ENCODE peak calls at places on chromosomes 16 and 17, in five cellular contexts. One of them, this sample, is unnamed.
A peak's percentile ranks its signal among the peaks of the same experiment; 100 is the strongest.

GRCh38 chr17:37359682-37360188 is 16.1 kb upstream of the C17orf78 start:
- DNase-seq in ascending aorta: no peak
- DNase-seq in fibroblast of mammary gland: no peak
- DNase-seq in A549: no peak
- DNase-seq in body of pancreas: no peak
- DNase-seq in this sample: peak; percentile 84

GRCh38 chr17:17391575-17392370 is 85.0 kb upstream of the MED9 start:
- DNase-seq in body of pancreas: no peak
- DNase-seq in ascending aorta: no peak
- DNase-seq in A549: no peak
- DNase-seq in fibroblast of mammary gland: no peak
- DNase-seq in this sample: no peak

GRCh38 chr16:29321585-29321984 is 84.9 kb downstream of the NPIPB11 start:
- DNase-seq in fibroblast of mammary gland: no peak
- DNase-seq in body of pancreas: no peak
- DNase-seq in A549: no peak
- DNase-seq in ascending aorta: no peak
- DNase-seq in this sample: no peak

GRCh38 chr17:63969278-63969677 is 3.4 kb downstream of the SCN4A start:
- DNase-seq in fibroblast of mammary gland: no peak
- DNase-seq in ascending aorta: no peak
- DNase-seq in body of pancreas: no peak
- DNase-seq in A549: no peak
- DNase-seq in this sample: no peak

GRCh38 chr17:1951920-1952319 is 73.2 kb downstream of the RTN4RL1 start:
- DNase-seq in A549: no peak
- DNase-seq in fibroblast of mammary gland: no peak
- DNase-seq in ascending aorta: no peak
- DNase-seq in body of pancreas: no peak
- DNase-seq in this sample: no peak

GRCh38 chr17:75065562-75066151 is 18.6 kb downstream of the KCTD2 start:
- DNase-seq in ascending aorta: no peak
- DNase-seq in fibroblast of mammary gland: peak; percentile 50
- DNase-seq in body of pancreas: no peak
- DNase-seq in A549: no peak
- DNase-seq in this sample: no peak

GRCh38 chr16:66961065-66961744 is at the start of gene CES3:
- DNase-seq in A549: peak; percentile 80
- DNase-seq in ascending aorta: peak; percentile 76
- DNase-seq in body of pancreas: peak; percentile 78
- DNase-seq in fibroblast of mammary gland: peak; percentile 59
- DNase-seq in this sample: no peak

GRCh38 chr16:66614161-66614802 is 9.8 kb downstream of the CMTM3 start:
- DNase-seq in A549: no peak
- DNase-seq in body of pancreas: no peak
- DNase-seq in fibroblast of mammary gland: no peak
- DNase-seq in ascending aorta: no peak
- DNase-seq in this sample: no peak

GRCh38 chr16:11869657-11870228 is 18.4 kb upstream of the RSL1D1 start:
- DNase-seq in A549: no peak
- DNase-seq in fibroblast of mammary gland: no peak
- DNase-seq in body of pancreas: no peak
- DNase-seq in ascending aorta: no peak
- DNase-seq in this sample: no peak

GRCh38 chr16:11306381-11306780 is 25.3 kb upstream of the PRM1 start:
- DNase-seq in A549: no peak
- DNase-seq in fibroblast of mammary gland: no peak
- DNase-seq in body of pancreas: no peak
- DNase-seq in ascending aorta: no peak
- DNase-seq in this sample: no peak

GRCh38 chr16:55154261-55154660 is 169.7 kb upstream of the IRX6 start:
- DNase-seq in A549: no peak
- DNase-seq in body of pancreas: no peak
- DNase-seq in ascending aorta: no peak
- DNase-seq in fibroblast of mammary gland: no peak
- DNase-seq in this sample: no peak

GRCh38 chr17:5281814-5282638 is at the start of gene RABEP1:
- DNase-seq in ascending aorta: peak; percentile 91
- DNase-seq in fibroblast of mammary gland: peak; percentile 82
- DNase-seq in body of pancreas: peak; percentile 94
- DNase-seq in A549: peak; percentile 69
- DNase-seq in this sample: peak; percentile 96

GRCh38 chr16:28140788-28141618 is 70.8 kb downstream of the XPO6 start:
- DNase-seq in fibroblast of mammary gland: no peak
- DNase-seq in A549: no peak
- DNase-seq in ascending aorta: no peak
- DNase-seq in body of pancreas: no peak
- DNase-seq in this sample: no peak

GRCh38 chr16:49058382-49058781 is 223.3 kb downstream of the CBLN1 start:
- DNase-seq in A549: no peak
- DNase-seq in fibroblast of mammary gland: no peak
- DNase-seq in body of pancreas: no peak
- DNase-seq in ascending aorta: no peak
- DNase-seq in this sample: no peak

GRCh38 chr17:1029196-1029911 is 32.4 kb downstream of the TIMM22 start:
- DNase-seq in ascending aorta: peak; percentile 87
- DNase-seq in body of pancreas: no peak
- DNase-seq in fibroblast of mammary gland: peak; percentile 75
- DNase-seq in A549: no peak
- DNase-seq in this sample: no peak

GRCh38 chr17:58314706-58315015 is 13.9 kb downstream of the TSPOAP1 start:
- DNase-seq in A549: no peak
- DNase-seq in fibroblast of mammary gland: no peak
- DNase-seq in body of pancreas: no peak
- DNase-seq in ascending aorta: peak; percentile 39
- DNase-seq in this sample: no peak

GRCh38 chr16:50718061-50718760 is 23.7 kb upstream of the CYLD start:
- DNase-seq in ascending aorta: no peak
- DNase-seq in fibroblast of mammary gland: peak; percentile 70
- DNase-seq in A549: no peak
- DNase-seq in body of pancreas: no peak
- DNase-seq in this sample: no peak

GRCh38 chr16:51409001-51409675 is 258.1 kb upstream of the SALL1 start:
- DNase-seq in fibroblast of mammary gland: peak; percentile 89
- DNase-seq in A549: no peak
- DNase-seq in body of pancreas: no peak
- DNase-seq in ascending aorta: no peak
- DNase-seq in this sample: no peak

GRCh38 chr16:13436641-13437423 is 483.1 kb upstream of the ERCC4 start:
- DNase-seq in ascending aorta: no peak
- DNase-seq in body of pancreas: no peak
- DNase-seq in A549: no peak
- DNase-seq in fibroblast of mammary gland: peak; percentile 69
- DNase-seq in this sample: no peak

GRCh38 chr17:7435676-7436555 is 681 bp downstream of the TMEM102 start:
- DNase-seq in A549: peak; percentile 59
- DNase-seq in fibroblast of mammary gland: no peak
- DNase-seq in body of pancreas: peak; percentile 57
- DNase-seq in ascending aorta: peak; percentile 74
- DNase-seq in this sample: no peak
- TF ChIP-seq CTCF in A549: no peak
- TF ChIP-seq CTCF in fibroblast of mammary gland: no peak
- TF ChIP-seq CTCF in body of pancreas: no peak
- TF ChIP-seq CTCF in ascending aorta: no peak
- TF ChIP-seq CTCF in this sample: no peak

DNA sequence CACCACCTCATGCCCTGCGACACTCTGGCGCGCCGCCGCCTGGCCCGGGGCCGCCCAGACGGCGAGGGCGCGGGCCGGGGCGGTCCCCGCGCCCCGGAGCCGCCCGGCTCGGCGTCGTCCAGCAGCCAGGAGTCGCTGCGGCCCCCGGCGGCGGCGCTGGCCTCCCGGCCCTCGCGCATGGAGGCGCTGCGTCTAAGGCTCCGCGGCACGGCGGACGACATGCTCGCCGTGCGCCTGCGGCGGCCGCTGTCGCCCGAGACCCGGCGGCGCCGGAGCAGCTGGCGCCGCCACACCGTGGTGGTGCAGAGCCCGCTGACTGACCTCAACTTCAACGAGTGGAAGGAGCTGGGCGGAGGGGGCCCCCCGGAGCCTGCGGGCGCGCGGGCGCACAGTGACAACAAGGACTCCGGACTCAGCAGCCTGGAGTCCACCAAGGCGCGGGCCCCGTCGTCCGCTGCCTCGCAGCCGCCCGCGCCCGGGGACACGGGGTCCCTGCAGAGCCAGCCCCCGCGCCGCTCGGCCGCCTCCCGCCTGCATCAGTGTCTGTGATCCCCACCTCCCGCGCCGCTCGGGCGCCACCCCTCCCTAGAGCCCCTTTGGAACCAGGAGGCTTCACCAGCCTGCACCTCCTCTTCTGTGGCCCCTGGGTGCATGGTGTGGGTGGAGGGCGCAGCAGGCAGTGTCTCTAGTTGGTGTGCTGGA is 82.3 kb downstream of the ARHGAP23 start:
- DNase-seq in fibroblast of mammary gland: no peak
- DNase-seq in body of pancreas: no peak
- DNase-seq in A549: no peak
- DNase-seq in ascending aorta: no peak
- DNase-seq in this sample: no peak
- TF ChIP-seq CTCF in fibroblast of mammary gland: no peak
- TF ChIP-seq CTCF in body of pancreas: no peak
- TF ChIP-seq CTCF in A549: no peak
- TF ChIP-seq CTCF in ascending aorta: no peak
- TF ChIP-seq CTCF in this sample: no peak

GRCh38 chr16:3171855-3172593 is 16.0 kb upstream of the OR1F1 start:
- DNase-seq in A549: peak; percentile 82
- DNase-seq in ascending aorta: no peak
- DNase-seq in body of pancreas: no peak
- DNase-seq in fibroblast of mammary gland: peak; percentile 80
- DNase-seq in this sample: no peak

GRCh38 chr16:3171181-3171854 is 16.7 kb upstream of the OR1F1 start:
- DNase-seq in body of pancreas: no peak
- DNase-seq in fibroblast of mammary gland: no peak
- DNase-seq in ascending aorta: no peak
- DNase-seq in A549: no peak
- DNase-seq in this sample: no peak

GRCh38 chr16:3175157-3176153 is 12.5 kb upstream of the OR1F1 start:
- DNase-seq in fibroblast of mammary gland: peak; percentile 75
- DNase-seq in A549: peak; percentile 71
- DNase-seq in ascending aorta: no peak
- DNase-seq in body of pancreas: no peak
- DNase-seq in this sample: no peak

GRCh38 chr16:3173892-3174617 is 13.9 kb upstream of the OR1F1 start:
- DNase-seq in fibroblast of mammary gland: no peak
- DNase-seq in ascending aorta: no peak
- DNase-seq in body of pancreas: no peak
- DNase-seq in A549: peak; percentile 76
- DNase-seq in this sample: no peak

DNA sequence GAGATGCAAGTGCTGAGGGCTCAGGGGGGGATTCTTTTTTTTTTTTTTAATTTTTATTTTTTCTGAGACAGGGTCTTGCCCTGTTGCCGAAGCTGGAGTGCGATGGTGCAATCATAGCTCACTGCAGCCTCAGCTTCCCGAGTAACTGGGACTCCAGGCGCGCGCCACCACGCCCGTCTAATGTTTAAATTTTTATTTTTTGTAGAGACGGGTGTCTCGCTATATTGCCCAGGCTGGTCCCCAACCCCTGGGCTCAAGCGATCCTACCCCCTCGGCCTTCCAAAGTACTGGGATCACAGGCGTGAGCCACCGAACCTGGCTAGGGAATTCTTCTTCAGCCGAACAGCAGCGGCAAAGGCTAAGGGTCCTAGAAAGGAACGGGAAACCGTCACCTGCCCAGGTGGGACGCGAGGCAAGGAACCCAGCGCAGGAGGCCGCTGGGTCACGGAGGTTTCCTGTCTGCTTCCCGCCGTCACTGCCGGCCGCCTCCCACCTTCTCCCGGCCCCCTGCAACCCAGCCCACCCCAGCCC is 13.3 kb upstream of the OR1F1 start:
- DNase-seq in body of pancreas: no peak
- DNase-seq in A549: no peak
- DNase-seq in ascending aorta: no peak
- DNase-seq in fibroblast of mammary gland: no peak
- DNase-seq in this sample: no peak
- TF ChIP-seq CTCF in body of pancreas: no peak
- TF ChIP-seq CTCF in A549: no peak
- TF ChIP-seq CTCF in ascending aorta: no peak
- TF ChIP-seq CTCF in fibroblast of mammary gland: no peak
- TF ChIP-seq CTCF in this sample: no peak

DNA sequence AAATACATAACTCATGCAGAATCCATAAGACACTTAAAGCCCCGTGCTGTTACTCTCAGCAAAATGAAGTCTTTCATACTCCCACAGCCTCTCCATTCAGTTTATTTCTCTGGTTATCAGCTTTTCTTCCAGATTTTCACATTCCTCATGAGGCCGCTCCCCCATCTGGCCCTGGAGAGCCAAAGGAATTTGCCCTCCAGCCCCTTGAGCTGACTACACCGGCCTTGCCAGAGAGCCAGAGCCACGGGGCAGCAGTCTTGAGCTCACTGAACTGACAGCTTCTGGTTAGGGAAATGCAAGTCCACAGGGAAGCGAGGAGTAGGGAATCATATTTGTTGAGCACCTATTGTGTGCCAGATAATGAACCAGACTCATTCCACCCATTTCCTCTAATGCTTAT is 102.4 kb downstream of the ABCC12 start:
- DNase-seq in ascending aorta: no peak
- DNase-seq in A549: no peak
- DNase-seq in fibroblast of mammary gland: peak; percentile 33
- DNase-seq in body of pancreas: no peak
- DNase-seq in this sample: no peak
- TF ChIP-seq CTCF in ascending aorta: no peak
- TF ChIP-seq CTCF in A549: no peak
- TF ChIP-seq CTCF in fibroblast of mammary gland: no peak
- TF ChIP-seq CTCF in body of pancreas: no peak
- TF ChIP-seq CTCF in this sample: no peak

GRCh38 chr16:2904922-2905240 is 6.8 kb upstream of the FLYWCH1 start:
- DNase-seq in ascending aorta: no peak
- DNase-seq in body of pancreas: peak; percentile 46
- DNase-seq in fibroblast of mammary gland: no peak
- DNase-seq in A549: no peak
- DNase-seq in this sample: peak; percentile 81

GRCh38 chr16:2905988-2906387 is 5.7 kb upstream of the FLYWCH1 start:
- DNase-seq in ascending aorta: no peak
- DNase-seq in body of pancreas: no peak
- DNase-seq in fibroblast of mammary gland: no peak
- DNase-seq in A549: no peak
- DNase-seq in this sample: no peak

GRCh38 chr16:2902337-2903130 is 9.2 kb upstream of the FLYWCH1 start:
- DNase-seq in fibroblast of mammary gland: no peak
- DNase-seq in A549: no peak
- DNase-seq in body of pancreas: no peak
- DNase-seq in ascending aorta: no peak
- DNase-seq in this sample: no peak

GRCh38 chr16:2904100-2904921 is 7.4 kb upstream of the FLYWCH1 start:
- DNase-seq in ascending aorta: peak; percentile 92
- DNase-seq in A549: peak; percentile 93
- DNase-seq in body of pancreas: peak; percentile 86
- DNase-seq in fibroblast of mammary gland: peak; percentile 83
- DNase-seq in this sample: peak; percentile 89

GRCh38 chr16:2905241-2905987 is 6.3 kb upstream of the FLYWCH1 start:
- DNase-seq in body of pancreas: peak; percentile 98
- DNase-seq in ascending aorta: peak; percentile 100
- DNase-seq in A549: peak; percentile 98
- DNase-seq in fibroblast of mammary gland: peak; percentile 99
- DNase-seq in this sample: peak; percentile 100
- TF ChIP-seq CTCF in body of pancreas: no peak
- TF ChIP-seq CTCF in ascending aorta: no peak
- TF ChIP-seq CTCF in A549: no peak
- TF ChIP-seq CTCF in fibroblast of mammary gland: no peak
- TF ChIP-seq CTCF in this sample: no peak